ENCODE peak calls at places on chromosomes 16 and 17, in six cellular contexts. Q is nephron progenitor cell, R is testis, P is heart right ventricle, D is lung, Y is neural progenitor cell. G is an unnamed sample.

GRCh38 chr17:48068491-48068961 is 20.4 kb downstream of the NFE2L1 start:
- DNase-seq in Q (no peak), R (no peak), P (no peak), D (no peak), Y (no peak), G (no peak)

GRCh38 chr16:11582157-11582814 is 4.4 kb downstream of the LITAF start:
- DNase-seq in Q (no peak), R (no peak), P (no peak), D (no peak), Y (no peak), G (no peak)

GRCh38 chr16:88298166-88298881 is 84.4 kb upstream of the ZNF469 start:
- DNase-seq in Q (no peak), R (peak; percentile 73), P (no peak), D (no peak), Y (no peak), G (peak; percentile 83)

GRCh38 chr16:8931864-8932263 is 31.8 kb downstream of the USP7 start:
- DNase-seq in Q (peak; percentile 80), R (peak; percentile 74), P (peak; percentile 44), D (no peak), Y (peak; percentile 81), G (peak; percentile 33)

GRCh38 chr17:1252203-1252608 is 18.0 kb upstream of the BHLHA9 start:
- DNase-seq in Q (no peak), R (no peak), P (peak; percentile 43), D (no peak), Y (no peak), G (no peak)

GRCh38 chr16:75340715-75341500 is 89.5 kb upstream of the BCAR1 start:
- DNase-seq in Q (no peak), R (no peak), P (no peak), D (no peak), Y (no peak), G (peak; percentile 31)

GRCh38 chr17:21041753-21042433 is 918 bp downstream of the USP22 start:
- DNase-seq in Q (peak; percentile 76), R (peak; percentile 92), P (peak; percentile 87), D (peak; percentile 79), Y (peak; percentile 87), G (peak; percentile 41)

GRCh38 chr17:56144205-56144604 is 9.1 kb upstream of the ANKFN1 start:
- DNase-seq in Q (no peak), R (no peak), P (no peak), D (no peak), Y (no peak), G (no peak)

GRCh38 chr16:59905628-59906027 is 1171.5 kb upstream of the GOT2 start:
- DNase-seq in Q (no peak), R (no peak), P (no peak), D (no peak), Y (no peak), G (peak; percentile 44)

GRCh38 chr16:67882374-67883145 is 2.1 kb upstream of the NRN1L start:
- DNase-seq in Q (no peak), R (no peak), P (peak; percentile 64), D (no peak), Y (no peak), G (no peak)

GRCh38 chr17:79837888-79838540 is 1.2 kb downstream of the CBX4 start:
- DNase-seq in Q (peak; percentile 23), R (no peak), P (peak; percentile 29), D (no peak), Y (peak; percentile 41), G (no peak)

GRCh38 chr16:12323007-12323699 is 346.6 kb downstream of the SNX29 start:
- DNase-seq in Q (no peak), R (no peak), P (no peak), D (no peak), Y (peak; percentile 32), G (no peak)

GRCh38 chr16:81940781-81941560 is 70.3 kb downstream of the SDR42E1 start:
- DNase-seq in Q (no peak), R (no peak), P (no peak), D (no peak), Y (peak; percentile 16), G (peak; percentile 67)

GRCh38 chr16:19804538-19805323 is 79.9 kb downstream of the GPRC5B start:
- DNase-seq in Q (no peak), R (no peak), P (peak; percentile 66), D (peak; percentile 59), Y (peak; percentile 25), G (peak; percentile 74)

GRCh38 chr16:58661199-58661830 is 23.3 kb downstream of the SLC38A7 start:
- DNase-seq in Q (peak; percentile 29), R (peak; percentile 69), P (no peak), D (peak; percentile 46), Y (peak; percentile 79), G (peak; percentile 84)

GRCh38 chr17:37182786-37183185 is 193.0 kb upstream of the C17orf78 start:
- DNase-seq in Q (no peak), R (no peak), P (no peak), D (no peak), Y (no peak), G (peak; percentile 35)

GRCh38 chr17:694239-694638 is 20.4 kb downstream of the VPS53 start:
- DNase-seq in Q (no peak), R (no peak), P (no peak), D (no peak), Y (no peak), G (peak; percentile 98)

GRCh38 chr16:68367891-68368601 is 57.2 kb downstream of the PRMT7 start:
- DNase-seq in Q (no peak), R (no peak), P (no peak), D (no peak), Y (no peak), G (no peak)

GRCh38 chr17:69654981-69655581 is 240.6 kb downstream of the MAP2K6 start:
- DNase-seq in Q (no peak), R (no peak), P (no peak), D (no peak), Y (no peak), G (peak; percentile 84)

GRCh38 chr17:17398188-17398927 is 78.4 kb upstream of the MED9 start:
- DNase-seq in Q (no peak), R (peak; percentile 65), P (peak; percentile 63), D (no peak), Y (no peak), G (no peak)

GRCh38 chr17:17088511-17089205 is 46.4 kb downstream of the MPRIP start:
- DNase-seq in Q (no peak), R (no peak), P (no peak), D (no peak), Y (no peak), G (no peak)

GRCh38 chr16:239948-240277 is 5.3 kb downstream of the FAM234A start:
- DNase-seq in Q (no peak), R (no peak), P (no peak), D (no peak), Y (no peak), G (no peak)

GRCh38 chr16:8982816-8983215 is 19.1 kb upstream of the USP7 start:
- DNase-seq in Q (no peak), R (no peak), P (no peak), D (no peak), Y (no peak), G (no peak)

GRCh38 chr17:80998388-80999223 is 7.0 kb downstream of the CHMP6 start:
- DNase-seq in Q (no peak), R (no peak), P (no peak), D (no peak), Y (no peak), G (no peak)

GRCh38 chr17:33520404-33521032 is 227.4 kb upstream of the ASIC2 start:
- DNase-seq in Q (peak; percentile 88), R (peak; percentile 80), P (peak; percentile 57), D (no peak), Y (peak; percentile 74), G (peak; percentile 8)

GRCh38 chr16:11004351-11004750 is 60.0 kb downstream of the CLEC16A start:
- DNase-seq in Q (no peak), R (no peak), P (no peak), D (no peak), Y (no peak), G (no peak)

GRCh38 chr17:77839324-77840155 is 119.0 kb upstream of the TNRC6C start:
- DNase-seq in Q (no peak), R (no peak), P (no peak), D (no peak), Y (no peak), G (no peak)

GRCh38 chr16:7470344-7470743 is 137.7 kb downstream of the RBFOX1 start:
- DNase-seq in Q (no peak), R (no peak), P (no peak), D (no peak), Y (no peak), G (no peak)
- TF ChIP-seq CTCF in Q (no peak), R (no peak), P (no peak), D (no peak), Y (no peak), G (no peak)

DNA sequence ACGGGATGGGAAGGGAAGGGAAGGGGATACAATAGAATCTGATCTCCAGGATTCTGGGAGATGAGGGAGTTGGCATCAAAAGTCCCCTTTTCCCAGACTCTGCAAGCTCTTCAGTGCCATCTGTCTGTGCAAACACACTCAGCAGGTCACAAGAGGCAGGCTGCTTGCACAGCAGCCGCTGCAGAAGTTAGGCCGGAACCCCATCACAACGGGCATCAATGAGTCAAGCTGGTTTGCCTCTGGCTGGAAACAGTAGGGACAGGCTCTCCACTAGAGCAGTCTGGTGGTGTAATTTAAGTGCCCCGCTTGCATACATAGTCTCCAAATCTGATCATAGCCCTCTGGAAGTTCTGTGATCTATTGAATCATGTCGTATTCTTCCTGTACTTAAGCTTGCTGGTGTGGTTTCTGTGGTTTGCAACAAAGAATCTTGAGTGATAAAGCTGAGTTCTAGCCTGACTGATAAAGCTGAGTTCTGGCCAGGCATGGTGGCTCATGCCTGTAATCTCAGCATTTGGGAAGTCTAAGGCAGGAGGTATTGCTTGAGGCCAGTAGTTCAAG is 33.7 kb upstream of the KDM8 start:
- DNase-seq in Q (no peak), R (no peak), P (no peak), D (no peak), Y (peak; percentile 29), G (peak; percentile 83)
- TF ChIP-seq CTCF in Q (no peak), R (no peak), P (no peak), D (no peak), Y (peak; percentile 31), G (peak; percentile 50)

DNA sequence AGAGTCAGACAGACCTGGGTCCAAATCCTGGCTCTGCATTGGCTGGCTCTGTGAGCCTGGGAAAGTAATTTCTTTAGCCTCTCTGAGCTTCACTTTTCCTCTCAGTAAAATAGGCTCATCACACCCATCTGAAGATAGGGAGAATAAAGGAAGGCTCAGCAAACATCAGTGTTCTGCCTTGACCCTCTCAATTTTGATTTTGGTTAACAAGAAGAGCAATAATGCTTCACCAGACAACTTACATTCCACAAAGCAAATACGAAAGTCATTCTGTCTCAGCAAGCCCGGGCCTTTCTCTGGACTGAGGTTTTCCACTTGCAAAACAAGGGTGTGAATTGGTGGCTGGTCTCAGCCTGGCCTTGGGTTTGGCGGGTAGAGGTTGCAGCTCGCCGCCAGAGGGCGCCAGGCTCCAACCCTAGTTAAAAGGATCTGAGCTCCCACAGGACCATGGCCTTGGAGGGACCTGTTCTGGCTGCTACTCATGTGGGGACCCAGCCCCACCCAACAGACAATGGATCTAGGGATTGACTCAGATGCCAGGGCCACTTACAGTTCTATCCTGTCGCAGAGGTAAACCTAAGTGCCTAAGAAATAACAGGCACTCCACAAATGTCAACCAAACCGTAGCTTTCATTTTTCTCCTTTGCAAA is 1.6 kb upstream of the PPY start:
- DNase-seq in Q (peak; percentile 90), R (peak; percentile 88), P (peak; percentile 86), D (peak; percentile 81), Y (peak; percentile 86), G (peak; percentile 69)
- TF ChIP-seq CTCF in Q (peak; percentile 93), R (peak; percentile 81), P (peak; percentile 85), D (peak; percentile 89), Y (peak; percentile 94), G (peak; percentile 94)

DNA sequence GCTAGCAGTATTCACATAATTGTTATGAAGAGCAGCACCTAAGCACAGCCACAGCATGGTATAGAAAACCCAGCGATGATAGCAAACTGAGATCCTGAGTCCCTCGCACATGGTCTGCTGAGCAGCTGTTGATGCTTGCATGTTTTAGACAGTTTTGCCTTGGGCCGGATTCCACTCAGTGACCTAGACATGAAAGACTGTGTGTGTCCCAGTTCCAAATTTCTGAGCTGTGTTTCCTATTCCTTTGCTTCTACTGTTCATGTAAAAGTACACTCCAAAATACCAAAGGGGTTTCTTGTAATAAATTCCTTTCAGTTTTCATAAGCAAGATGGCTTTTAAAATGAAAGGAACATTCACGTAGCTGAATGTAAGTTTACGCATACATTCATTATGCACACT is 30.8 kb upstream of the CMTR2 start:
- DNase-seq in Q (no peak), R (no peak), P (no peak), D (no peak), Y (no peak), G (no peak)
- TF ChIP-seq CTCF in Q (no peak), R (no peak), P (no peak), D (no peak), Y (no peak), G (no peak)